ENCODE peak calls at places on chromosomes 16 and 17, in nine cellular contexts. Z is heart left ventricle, S is ovary, U is cardiac muscle cell, H is tibial artery, B is DND-41, K is A549, X is PC-9, V is stomach. Q is an unnamed sample.

GRCh38 chr16:11742041-11742535 is 569 bp downstream of the TXNDC11 start:
- DNase-seq in Z (peak; percentile 49), S (no peak), U (no peak), H (peak; percentile 28), B (peak; percentile 47), K (peak; percentile 39), X (no peak), V (peak; percentile 58), Q (no peak)

GRCh38 chr16:81780350-81780749 is 1.3 kb downstream of the PLCG2 start:
- DNase-seq in Z (no peak), S (no peak), U (no peak), H (no peak), B (no peak), K (no peak), X (no peak), V (no peak), Q (no peak)

GRCh38 chr17:47280072-47280811 is 26.6 kb downstream of the ITGB3 start:
- DNase-seq in Z (no peak), S (no peak), U (peak; percentile 66), H (no peak), B (no peak), K (no peak), X (no peak), V (no peak), Q (no peak)

GRCh38 chr17:4998027-4998665 is 396 bp downstream of the KIF1C start:
- DNase-seq in Z (peak; percentile 67), S (peak; percentile 78), U (no peak), H (peak; percentile 43), B (no peak), K (peak; percentile 33), X (no peak), V (peak; percentile 58), Q (no peak)

GRCh38 chr17:65455972-65456343 is 105.5 kb downstream of the AXIN2 start:
- DNase-seq in Z (peak; percentile 24), S (no peak), U (peak; percentile 57), H (no peak), B (peak; percentile 7), K (peak; percentile 18), X (no peak), V (no peak), Q (peak; percentile 5)

GRCh38 chr17:58215685-58216084 is 3.4 kb downstream of the MKS1 start:
- DNase-seq in Z (no peak), S (no peak), U (no peak), H (no peak), B (peak; percentile 18), K (peak; percentile 31), X (no peak), V (no peak), Q (no peak)

GRCh38 chr16:5850632-5851175 is 753.1 kb upstream of the EEF2KMT start:
- DNase-seq in Z (no peak), S (no peak), U (no peak), H (no peak), B (no peak), K (no peak), X (no peak), V (no peak), Q (no peak)

GRCh38 chr17:81232616-81233241 is 6.1 kb downstream of the TEPSIN start:
- DNase-seq in Z (no peak), S (no peak), U (no peak), H (no peak), B (no peak), K (no peak), X (no peak), V (no peak), Q (no peak)

GRCh38 chr16:66377327-66377723 is 10.8 kb downstream of the CDH5 start:
- DNase-seq in Z (no peak), S (no peak), U (no peak), H (no peak), B (no peak), K (no peak), X (no peak), V (no peak), Q (no peak)

GRCh38 chr16:88961031-88961430 is 16.0 kb downstream of the CBFA2T3 start:
- DNase-seq in Z (no peak), S (no peak), U (no peak), H (no peak), B (no peak), K (no peak), X (no peak), V (no peak), Q (no peak)

GRCh38 chr17:74842146-74842598 is 17.5 kb downstream of the GRIN2C start:
- DNase-seq in Z (no peak), S (peak; percentile 56), U (peak; percentile 7), H (no peak), B (no peak), K (no peak), X (no peak), V (no peak), Q (no peak)

GRCh38 chr16:22202261-22202637 is 3.8 kb upstream of the EEF2K start:
- DNase-seq in Z (no peak), S (no peak), U (no peak), H (no peak), B (no peak), K (no peak), X (no peak), V (no peak), Q (no peak)

GRCh38 chr16:49510141-49510540 is 136.5 kb downstream of the C16orf78 start:
- DNase-seq in Z (no peak), S (no peak), U (no peak), H (no peak), B (no peak), K (no peak), X (no peak), V (no peak), Q (no peak)

GRCh38 chr16:70739389-70739788 is 53.5 kb upstream of the MTSS2 start:
- DNase-seq in Z (no peak), S (no peak), U (no peak), H (no peak), B (no peak), K (no peak), X (no peak), V (no peak), Q (no peak)

GRCh38 chr16:70735141-70735979 is 49.5 kb upstream of the MTSS2 start:
- DNase-seq in Z (peak; percentile 64), S (no peak), U (peak; percentile 67), H (peak; percentile 54), B (no peak), K (no peak), X (no peak), V (no peak), Q (no peak)

GRCh38 chr16:70736454-70737376 is 50.9 kb upstream of the MTSS2 start:
- DNase-seq in Z (no peak), S (no peak), U (no peak), H (no peak), B (no peak), K (no peak), X (no peak), V (no peak), Q (no peak)

GRCh38 chr16:70738083-70738977 is 52.5 kb upstream of the MTSS2 start:
- DNase-seq in Z (peak; percentile 78), S (peak; percentile 64), U (peak; percentile 75), H (peak; percentile 62), B (no peak), K (peak; percentile 69), X (no peak), V (peak; percentile 43), Q (no peak)

DNA sequence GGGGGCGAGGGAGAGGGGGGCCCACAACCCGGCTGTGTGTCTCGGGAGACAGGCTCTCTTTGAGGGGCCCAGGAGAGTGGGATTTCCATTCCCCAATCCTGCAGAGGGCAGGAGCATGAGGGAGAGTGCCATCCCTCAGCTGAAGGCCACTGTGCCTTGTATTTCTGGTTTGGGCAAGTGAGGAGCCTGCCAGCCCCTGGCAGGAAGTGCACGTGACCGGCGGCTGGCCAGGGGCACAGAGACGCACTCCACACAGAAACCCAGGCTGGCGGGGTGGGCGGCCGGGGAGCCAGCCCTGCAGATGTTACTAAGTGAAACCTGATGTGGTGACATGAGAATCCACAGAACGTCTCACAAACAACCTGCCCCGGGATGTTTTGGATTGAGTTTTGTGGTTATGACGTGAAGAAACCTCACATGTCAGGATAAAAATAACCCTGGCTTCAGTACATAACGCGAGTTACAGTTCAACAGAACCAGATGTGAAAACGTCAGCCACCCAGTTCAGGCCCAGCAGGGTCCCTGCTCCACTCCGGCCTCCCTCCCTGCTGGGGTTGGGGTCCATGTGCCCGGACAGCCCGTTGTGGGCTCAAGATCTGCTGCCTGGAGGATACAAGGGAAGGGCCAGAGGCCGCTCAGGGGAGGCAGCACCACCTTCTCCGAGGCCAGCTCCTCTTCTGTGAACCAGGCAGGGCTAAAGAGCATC is 51.7 kb upstream of the MTSS2 start:
- DNase-seq in Z (peak; percentile 78), S (peak; percentile 69), U (peak; percentile 92), H (peak; percentile 79), B (no peak), K (no peak), X (no peak), V (peak; percentile 55), Q (peak; percentile 64)
- H3K27ac ChIP-seq in Z (peak overlapping the region; percentile 79), S (peak overlapping the region; percentile 87), U (peak overlapping the region; percentile 46), H (peak overlapping the region; percentile 86), B (peak overlapping the region; percentile 38), K (no peak overlapping the region), X (no peak overlapping the region), V (peak overlapping the region; percentile 87), Q (peak overlapping the region; percentile 81)

DNA sequence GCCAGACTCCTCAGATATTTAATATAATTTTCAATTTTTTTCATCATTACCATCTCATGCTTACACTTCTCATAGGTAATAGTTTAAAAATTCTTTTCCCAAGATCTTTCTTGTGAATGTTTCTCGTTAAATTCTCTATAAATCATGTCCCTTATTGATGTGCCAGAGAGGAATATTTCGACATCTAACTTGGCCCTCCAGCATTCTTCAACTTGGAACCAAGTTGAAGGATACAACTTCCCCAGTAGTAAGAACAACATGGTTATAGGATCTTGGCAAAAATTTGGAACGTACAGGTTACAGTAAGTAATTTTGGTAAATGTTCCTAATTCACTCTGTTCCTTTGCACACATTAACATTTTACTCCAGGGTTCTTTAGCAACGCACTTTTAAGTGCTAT is 731.8 kb downstream of the CDH11 start:
- DNase-seq in Z (no peak), S (no peak), U (no peak), H (no peak), B (no peak), K (no peak), X (no peak), V (no peak), Q (no peak)
- TF ChIP-seq CTCF in Z (no peak), S (no peak), U (no peak), H (no peak), B (no peak), K (no peak), X (no peak), V (no peak), Q (no peak)

GRCh38 chr16:68548947-68549346 is 9.9 kb downstream of the ZFP90 start:
- DNase-seq in Z (no peak), S (no peak), U (no peak), H (no peak), B (peak; percentile 46), K (no peak), X (no peak), V (no peak), Q (peak; percentile 20)
- H3K9me3 ChIP-seq in Z (peaks cover 65% of the 10 kb centered on the region), S (peaks cover 6% of the 10 kb centered on the region), U (no peaks in the 10 kb centered on the region), H (peaks cover 25% of the 10 kb centered on the region), B (peaks cover 31% of the 10 kb centered on the region), K (peaks cover 81% of the 10 kb centered on the region), X (peaks cover 35% of the 10 kb centered on the region), V (peaks cover 62% of the 10 kb centered on the region), Q (peaks cover 32% of the 10 kb centered on the region)

DNA sequence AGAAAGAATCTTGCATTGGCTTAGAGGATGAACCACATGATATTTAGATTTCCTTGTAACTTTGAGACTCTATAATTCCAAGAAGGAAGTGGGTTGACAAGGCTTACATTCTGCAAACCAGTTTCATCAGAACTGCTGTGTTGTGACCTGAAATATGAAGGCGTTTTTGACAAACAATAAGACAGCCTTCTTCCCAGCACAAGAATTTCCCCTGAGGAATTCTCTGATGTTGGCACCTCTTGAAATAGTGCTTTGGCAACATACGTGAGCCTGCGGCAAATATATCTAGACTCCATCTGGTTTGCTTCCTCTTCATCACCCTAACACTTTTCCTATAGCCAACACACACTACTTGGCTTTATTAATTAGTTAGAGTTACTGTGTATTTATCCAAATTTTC is 585.5 kb upstream of the SOX9 start:
- DNase-seq in Z (no peak), S (no peak), U (no peak), H (no peak), B (no peak), K (no peak), X (no peak), V (no peak), Q (no peak)
- H3K27ac ChIP-seq in Z (no peak overlapping the region), S (no peak overlapping the region), U (no peak overlapping the region), H (no peak overlapping the region), B (no peak overlapping the region), K (no peak overlapping the region), X (no peak overlapping the region), V (no peak overlapping the region), Q (no peak overlapping the region)